ENCODE peak calls at places on chromosomes 5 and 9, in four cellular contexts. One of them, this sample, is unnamed.

GRCh38 chr9:122988919-122989614 is 44.4 kb upstream of the GPR21 start:
- DNase-seq in body of pancreas: no peak
- DNase-seq in germinal center: no peak
- DNase-seq in NCI-H146: no peak
- DNase-seq in this sample: no peak

GRCh38 chr9:107504585-107505455 is 15.3 kb upstream of the KLF4 start:
- DNase-seq in germinal center: no peak
- DNase-seq in body of pancreas: peak
- DNase-seq in NCI-H146: peak
- DNase-seq in this sample: peak

GRCh38 chr9:97889941-97890557 is 32.3 kb downstream of the TRMO start:
- DNase-seq in NCI-H146: no peak
- DNase-seq in germinal center: peak
- DNase-seq in body of pancreas: peak
- DNase-seq in this sample: no peak

GRCh38 chr5:131457193-131457592 is 177.8 kb downstream of the RAPGEF6 start:
- DNase-seq in body of pancreas: no peak
- DNase-seq in NCI-H146: no peak
- DNase-seq in germinal center: no peak
- DNase-seq in this sample: no peak

GRCh38 chr9:129245276-129245675 is 67.2 kb upstream of the IER5L start:
- DNase-seq in germinal center: no peak
- DNase-seq in NCI-H146: no peak
- DNase-seq in body of pancreas: no peak
- DNase-seq in this sample: no peak

GRCh38 chr5:151155149-151155776 is 2.3 kb downstream of the ANXA6 start:
- DNase-seq in body of pancreas: no peak
- DNase-seq in germinal center: peak
- DNase-seq in NCI-H146: no peak
- DNase-seq in this sample: no peak

GRCh38 chr9:35736201-35736633 is 3.8 kb downstream of the CREB3 start:
- DNase-seq in NCI-H146: peak
- DNase-seq in germinal center: peak
- DNase-seq in body of pancreas: peak
- DNase-seq in this sample: peak

GRCh38 chr9:126945682-126946081 is 31.1 kb downstream of the RALGPS1 start:
- DNase-seq in NCI-H146: no peak
- DNase-seq in body of pancreas: no peak
- DNase-seq in germinal center: no peak
- DNase-seq in this sample: no peak

GRCh38 chr9:38251461-38251860 is 141.0 kb upstream of the ALDH1B1 start:
- DNase-seq in body of pancreas: no peak
- DNase-seq in NCI-H146: no peak
- DNase-seq in germinal center: no peak
- DNase-seq in this sample: no peak

GRCh38 chr9:21465859-21466518 is 16.1 kb downstream of the IFNE start:
- DNase-seq in body of pancreas: no peak
- DNase-seq in NCI-H146: peak
- DNase-seq in germinal center: peak
- DNase-seq in this sample: peak

GRCh38 chr9:114289571-114290481 is 33.1 kb upstream of the ORM1 start:
- DNase-seq in germinal center: no peak
- DNase-seq in NCI-H146: no peak
- DNase-seq in body of pancreas: peak
- DNase-seq in this sample: no peak

GRCh38 chr5:39100851-39101396 is 26.7 kb upstream of the RICTOR start:
- DNase-seq in body of pancreas: no peak
- DNase-seq in germinal center: no peak
- DNase-seq in NCI-H146: no peak
- DNase-seq in this sample: no peak

GRCh38 chr5:179409806-179410205 is 64.5 kb upstream of the ADAMTS2 start:
- DNase-seq in NCI-H146: no peak
- DNase-seq in germinal center: no peak
- DNase-seq in body of pancreas: no peak
- DNase-seq in this sample: no peak

GRCh38 chr5:8906303-8906967 is 639.4 kb downstream of the SEMA5A start:
- DNase-seq in body of pancreas: no peak
- DNase-seq in NCI-H146: no peak
- DNase-seq in germinal center: no peak
- DNase-seq in this sample: no peak

GRCh38 chr5:73122875-73123810 is 2.8 kb downstream of the TMEM171 start:
- DNase-seq in germinal center: no peak
- DNase-seq in NCI-H146: peak
- DNase-seq in body of pancreas: no peak
- DNase-seq in this sample: no peak

GRCh38 chr5:1100652-1101574 is 10.9 kb downstream of the SLC12A7 start:
- DNase-seq in body of pancreas: no peak
- DNase-seq in NCI-H146: no peak
- DNase-seq in germinal center: no peak
- DNase-seq in this sample: no peak

GRCh38 chr5:53362521-53362941 is 117.9 kb upstream of the FST start:
- DNase-seq in germinal center: no peak
- DNase-seq in NCI-H146: no peak
- DNase-seq in body of pancreas: no peak
- DNase-seq in this sample: no peak

GRCh38 chr9:110126457-110126856 is 81.5 kb downstream of the C9orf152 start:
- DNase-seq in body of pancreas: no peak
- DNase-seq in NCI-H146: no peak
- DNase-seq in germinal center: no peak
- DNase-seq in this sample: no peak

GRCh38 chr5:117680421-117680820 is 1105.8 kb upstream of the SEMA6A start:
- DNase-seq in germinal center: no peak
- DNase-seq in body of pancreas: no peak
- DNase-seq in NCI-H146: no peak
- DNase-seq in this sample: no peak

This sample was measured in prostate gland.